ENCODE peak calls at places on chromosomes 4 and X, in nine cellular contexts. Y is osteocyte; O is AG08396; R is stimulated activated CD4-positive, alpha-beta T cell treated with anti-CD3 and anti-CD28 coated beads, Interleukin-2, amount 100 ng/mL, for 48 hours; B is amniotic epithelial cell; V is NCI-H748 treated with DMSO at 0.1 percent for 48 hours; T is left cardiac atrium; D is lung microvascular endothelial cell; I is ovary. U is an unnamed sample.

GRCh38 chr4:142823796-142824195 is 22.3 kb downstream of the INPP4B start:
- DNase-seq in Y (no peak), O (no peak), R (no peak), B (no peak), V (no peak), T (no peak), D (no peak), I (no peak), U (no peak)

GRCh38 chr4:47972181-47972580 is 44.3 kb downstream of the CNGA1 start:
- DNase-seq in Y (no peak), O (no peak), R (no peak), B (no peak), V (no peak), T (no peak), D (no peak), I (no peak), U (no peak)

GRCh38 chrX:47218280-47218919 is at the start of gene CDK16:
- DNase-seq in Y (peak), O (peak), R (peak), B (peak), V (peak), T (peak), D (peak), I (peak), U (peak)

GRCh38 chr4:57147335-57148060 is 37.3 kb upstream of the IGFBP7 start:
- DNase-seq in Y (no peak), O (no peak), R (no peak), B (peak), V (no peak), T (no peak), D (peak), I (no peak), U (peak)

GRCh38 chrX:1222511-1223252 is 10.2 kb upstream of the CRLF2 start:
- DNase-seq in Y (no peak), O (no peak), R (no peak), B (peak), V (no peak), T (no peak), D (no peak), I (no peak), U (peak)

GRCh38 chrX:123086768-123087167 is 97.3 kb upstream of the GRIA3 start:
- DNase-seq in Y (no peak), O (no peak), R (no peak), B (no peak), V (no peak), T (no peak), D (no peak), I (no peak), U (no peak)

GRCh38 chr4:164442167-164442566 is 311.8 kb upstream of the SMIM31 start:
- DNase-seq in Y (no peak), O (no peak), R (no peak), B (peak), V (no peak), T (no peak), D (no peak), I (no peak), U (no peak)

GRCh38 chrX:154599531-154599930 is 14.6 kb downstream of the CTAG1A start:
- DNase-seq in Y (peak), O (no peak), R (no peak), B (no peak), V (no peak), T (no peak), D (no peak), I (peak), U (no peak)

GRCh38 chr4:169183581-169183980 is 87.2 kb downstream of the SH3RF1 start:
- DNase-seq in Y (no peak), O (no peak), R (no peak), B (no peak), V (no peak), T (no peak), D (no peak), I (no peak), U (no peak)

GRCh38 chr4:29540439-29541102 is 1179.6 kb upstream of the PCDH7 start:
- DNase-seq in Y (no peak), O (no peak), R (no peak), B (peak), V (no peak), T (no peak), D (no peak), I (no peak), U (no peak)

GRCh38 chrX:40148439-40149285 is 50.9 kb upstream of the BCOR start:
- DNase-seq in Y (no peak), O (no peak), R (no peak), B (peak), V (no peak), T (no peak), D (peak), I (no peak), U (peak)

GRCh38 chrX:56462389-56462788 is 101.0 kb upstream of the UBQLN2 start:
- DNase-seq in Y (no peak), O (no peak), R (no peak), B (no peak), V (peak), T (no peak), D (no peak), I (no peak), U (peak)

GRCh38 chr4:46931981-46932380 is 22.9 kb upstream of the COX7B2 start:
- DNase-seq in Y (no peak), O (peak), R (peak), B (peak), V (no peak), T (peak), D (peak), I (no peak), U (peak)

GRCh38 chr4:141155586-141155985 is 22.3 kb upstream of the RNF150 start:
- DNase-seq in Y (no peak), O (no peak), R (no peak), B (peak), V (no peak), T (no peak), D (no peak), I (no peak), U (peak)

GRCh38 chr4:123007679-123008078 is 85.3 kb upstream of the NUDT6 start:
- DNase-seq in Y (no peak), O (no peak), R (no peak), B (no peak), V (no peak), T (no peak), D (no peak), I (no peak), U (no peak)

GRCh38 chrX:36978886-36979285 is 29.3 kb upstream of the FAM47C start:
- DNase-seq in Y (no peak), O (no peak), R (no peak), B (peak), V (no peak), T (no peak), D (peak), I (no peak), U (peak)

GRCh38 chr4:6732441-6733357 is 16.7 kb downstream of the BLOC1S4 start:
- DNase-seq in Y (peak), O (peak), R (no peak), B (peak), V (no peak), T (peak), D (peak), I (peak), U (peak)

GRCh38 chr4:140635606-140636005 is 66.8 kb upstream of the UCP1 start:
- DNase-seq in Y (no peak), O (peak), R (no peak), B (peak), V (no peak), T (no peak), D (peak), I (no peak), U (peak)

GRCh38 chrX:13906103-13906502 is 89.2 kb upstream of the GPM6B start:
- DNase-seq in Y (no peak), O (no peak), R (no peak), B (no peak), V (no peak), T (no peak), D (no peak), I (no peak), U (no peak)

GRCh38 chr4:36209941-36210663 is 34.2 kb downstream of the ARAP2 start:
- DNase-seq in Y (no peak), O (no peak), R (no peak), B (no peak), V (no peak), T (no peak), D (no peak), I (no peak), U (peak)

GRCh38 chr4:168551211-168551610 is 54.4 kb downstream of the PALLD start:
- DNase-seq in Y (no peak), O (peak), R (no peak), B (peak), V (no peak), T (no peak), D (no peak), I (no peak), U (peak)

GRCh38 chr4:94673961-94674360 is 83.8 kb upstream of the BMPR1B start:
- DNase-seq in Y (no peak), O (no peak), R (no peak), B (no peak), V (no peak), T (no peak), D (no peak), I (no peak), U (no peak)

GRCh38 chrX:18962329-18962728 is 21.6 kb downstream of the PHKA2 start:
- DNase-seq in Y (no peak), O (no peak), R (no peak), B (no peak), V (no peak), T (no peak), D (no peak), I (no peak), U (no peak)

GRCh38 chr4:8647094-8647570 is 54.6 kb downstream of the CPZ start:
- DNase-seq in Y (no peak), O (no peak), R (no peak), B (no peak), V (no peak), T (no peak), D (no peak), I (no peak), U (no peak)

GRCh38 chrX:42422961-42423360 is 355.0 kb downstream of the PPP1R2C start:
- DNase-seq in Y (no peak), O (no peak), R (no peak), B (no peak), V (no peak), T (no peak), D (no peak), I (no peak), U (no peak)

GRCh38 chr4:104631000-104631399 is 136.3 kb upstream of the CXXC4 start:
- DNase-seq in Y (no peak), O (no peak), R (no peak), B (no peak), V (no peak), T (no peak), D (no peak), I (no peak), U (no peak)

GRCh38 chr4:181647396-181648107 is 595.6 kb upstream of the TENM3 start:
- DNase-seq in Y (no peak), O (no peak), R (no peak), B (peak), V (no peak), T (no peak), D (no peak), I (no peak), U (peak)

GRCh38 chr4:54719378-54719777 is 61.6 kb downstream of the KIT start:
- DNase-seq in Y (no peak), O (no peak), R (no peak), B (peak), V (no peak), T (no peak), D (no peak), I (no peak), U (peak)

GRCh38 chrX:120774611-120775010 is 101.1 kb downstream of the CT47B1 start:
- DNase-seq in Y (no peak), O (no peak), R (no peak), B (peak), V (no peak), T (no peak), D (no peak), I (no peak), U (peak)

GRCh38 chr4:112591593-112591992 is 45.1 kb downstream of the ZGRF1 start:
- DNase-seq in Y (no peak), O (no peak), R (no peak), B (peak), V (no peak), T (no peak), D (no peak), I (no peak), U (no peak)